ENCODE peak calls at places on chromosomes 11 and 22, in seven cellular contexts. One of them, this sample, is unnamed.

GRCh38 chr22:36068776-36069344 is 40.2 kb upstream of the RBFOX2 start:
- ATAC-seq in T-cell: no peak
- ATAC-seq in Panc1: no peak
- ATAC-seq in stimulated activated naive CD8-positive, alpha-beta T cell treated with anti-CD3 and anti-CD28 coated beads, Interleukin-15, Interleukin-2, amounts not matched to agents 100 U/mL and 50 U/mL, for 24 hours: no peak
- ATAC-seq in activated naive CD8-positive, alpha-beta T cell treated with anti-CD3 and anti-CD28 coated beads, Interleukin-2, amount 10 ng/mL, durations not matched to agents 7 days and 5 days: no peak
- ATAC-seq in IMR-90: no peak
- ATAC-seq in activated T-cell treated with anti-CD3 and anti-CD28 coated beads, Interleukin-2, amount 50 U/mL, for 4 hours: no peak
- ATAC-seq in this sample: no peak

GRCh38 chr11:130766650-130767297 is 149.5 kb downstream of the SNX19 start:
- ATAC-seq in activated T-cell treated with anti-CD3 and anti-CD28 coated beads, Interleukin-2, amount 50 U/mL, for 4 hours: no peak
- ATAC-seq in Panc1: no peak
- ATAC-seq in T-cell: no peak
- ATAC-seq in IMR-90: no peak
- ATAC-seq in stimulated activated naive CD8-positive, alpha-beta T cell treated with anti-CD3 and anti-CD28 coated beads, Interleukin-15, Interleukin-2, amounts not matched to agents 100 U/mL and 50 U/mL, for 24 hours: no peak
- ATAC-seq in activated naive CD8-positive, alpha-beta T cell treated with anti-CD3 and anti-CD28 coated beads, Interleukin-2, amount 10 ng/mL, durations not matched to agents 7 days and 5 days: no peak
- ATAC-seq in this sample: no peak

GRCh38 chr22:27504854-27505253 is 296.7 kb downstream of the MN1 start:
- ATAC-seq in activated T-cell treated with anti-CD3 and anti-CD28 coated beads, Interleukin-2, amount 50 U/mL, for 4 hours: no peak
- ATAC-seq in T-cell: no peak
- ATAC-seq in stimulated activated naive CD8-positive, alpha-beta T cell treated with anti-CD3 and anti-CD28 coated beads, Interleukin-15, Interleukin-2, amounts not matched to agents 100 U/mL and 50 U/mL, for 24 hours: no peak
- ATAC-seq in activated naive CD8-positive, alpha-beta T cell treated with anti-CD3 and anti-CD28 coated beads, Interleukin-2, amount 10 ng/mL, durations not matched to agents 7 days and 5 days: no peak
- ATAC-seq in IMR-90: no peak
- ATAC-seq in Panc1: no peak
- ATAC-seq in this sample: no peak

GRCh38 chr22:21933413-21933812 is 19.2 kb downstream of the PPM1F start:
- ATAC-seq in activated naive CD8-positive, alpha-beta T cell treated with anti-CD3 and anti-CD28 coated beads, Interleukin-2, amount 10 ng/mL, durations not matched to agents 7 days and 5 days: no peak
- ATAC-seq in IMR-90: no peak
- ATAC-seq in Panc1: no peak
- ATAC-seq in stimulated activated naive CD8-positive, alpha-beta T cell treated with anti-CD3 and anti-CD28 coated beads, Interleukin-15, Interleukin-2, amounts not matched to agents 100 U/mL and 50 U/mL, for 24 hours: no peak
- ATAC-seq in T-cell: no peak
- ATAC-seq in activated T-cell treated with anti-CD3 and anti-CD28 coated beads, Interleukin-2, amount 50 U/mL, for 4 hours: no peak
- ATAC-seq in this sample: no peak

GRCh38 chr11:103483996-103484395 is 374.8 kb downstream of the DYNC2H1 start:
- ATAC-seq in T-cell: no peak
- ATAC-seq in activated T-cell treated with anti-CD3 and anti-CD28 coated beads, Interleukin-2, amount 50 U/mL, for 4 hours: no peak
- ATAC-seq in activated naive CD8-positive, alpha-beta T cell treated with anti-CD3 and anti-CD28 coated beads, Interleukin-2, amount 10 ng/mL, durations not matched to agents 7 days and 5 days: no peak
- ATAC-seq in IMR-90: peak; percentile 48
- ATAC-seq in stimulated activated naive CD8-positive, alpha-beta T cell treated with anti-CD3 and anti-CD28 coated beads, Interleukin-15, Interleukin-2, amounts not matched to agents 100 U/mL and 50 U/mL, for 24 hours: no peak
- ATAC-seq in Panc1: no peak
- ATAC-seq in this sample: no peak

GRCh38 chr11:61910473-61911123 is 6.8 kb downstream of the RAB3IL1 start:
- ATAC-seq in stimulated activated naive CD8-positive, alpha-beta T cell treated with anti-CD3 and anti-CD28 coated beads, Interleukin-15, Interleukin-2, amounts not matched to agents 100 U/mL and 50 U/mL, for 24 hours: no peak
- ATAC-seq in Panc1: no peak
- ATAC-seq in activated naive CD8-positive, alpha-beta T cell treated with anti-CD3 and anti-CD28 coated beads, Interleukin-2, amount 10 ng/mL, durations not matched to agents 7 days and 5 days: no peak
- ATAC-seq in T-cell: no peak
- ATAC-seq in IMR-90: no peak
- ATAC-seq in activated T-cell treated with anti-CD3 and anti-CD28 coated beads, Interleukin-2, amount 50 U/mL, for 4 hours: no peak
- ATAC-seq in this sample: no peak

GRCh38 chr22:22866381-22867111 is 21.1 kb upstream of the IGLL5 start:
- ATAC-seq in stimulated activated naive CD8-positive, alpha-beta T cell treated with anti-CD3 and anti-CD28 coated beads, Interleukin-15, Interleukin-2, amounts not matched to agents 100 U/mL and 50 U/mL, for 24 hours: no peak
- ATAC-seq in activated naive CD8-positive, alpha-beta T cell treated with anti-CD3 and anti-CD28 coated beads, Interleukin-2, amount 10 ng/mL, durations not matched to agents 7 days and 5 days: no peak
- ATAC-seq in T-cell: no peak
- ATAC-seq in IMR-90: no peak
- ATAC-seq in Panc1: no peak
- ATAC-seq in activated T-cell treated with anti-CD3 and anti-CD28 coated beads, Interleukin-2, amount 50 U/mL, for 4 hours: no peak
- ATAC-seq in this sample: no peak

GRCh38 chr11:35340715-35341114 is 78.6 kb downstream of the SLC1A2 start:
- ATAC-seq in activated naive CD8-positive, alpha-beta T cell treated with anti-CD3 and anti-CD28 coated beads, Interleukin-2, amount 10 ng/mL, durations not matched to agents 7 days and 5 days: no peak
- ATAC-seq in Panc1: no peak
- ATAC-seq in stimulated activated naive CD8-positive, alpha-beta T cell treated with anti-CD3 and anti-CD28 coated beads, Interleukin-15, Interleukin-2, amounts not matched to agents 100 U/mL and 50 U/mL, for 24 hours: no peak
- ATAC-seq in T-cell: no peak
- ATAC-seq in activated T-cell treated with anti-CD3 and anti-CD28 coated beads, Interleukin-2, amount 50 U/mL, for 4 hours: no peak
- ATAC-seq in IMR-90: no peak
- ATAC-seq in this sample: no peak

GRCh38 chr11:70860855-70861254 is 391.5 kb downstream of the SHANK2 start:
- ATAC-seq in stimulated activated naive CD8-positive, alpha-beta T cell treated with anti-CD3 and anti-CD28 coated beads, Interleukin-15, Interleukin-2, amounts not matched to agents 100 U/mL and 50 U/mL, for 24 hours: no peak
- ATAC-seq in T-cell: no peak
- ATAC-seq in activated naive CD8-positive, alpha-beta T cell treated with anti-CD3 and anti-CD28 coated beads, Interleukin-2, amount 10 ng/mL, durations not matched to agents 7 days and 5 days: no peak
- ATAC-seq in activated T-cell treated with anti-CD3 and anti-CD28 coated beads, Interleukin-2, amount 50 U/mL, for 4 hours: no peak
- ATAC-seq in Panc1: no peak
- ATAC-seq in IMR-90: no peak
- ATAC-seq in this sample: no peak

GRCh38 chr11:16603890-16604783 is 134.3 kb upstream of the C11orf58 start:
- ATAC-seq in Panc1: peak; percentile 52
- ATAC-seq in activated naive CD8-positive, alpha-beta T cell treated with anti-CD3 and anti-CD28 coated beads, Interleukin-2, amount 10 ng/mL, durations not matched to agents 7 days and 5 days: no peak
- ATAC-seq in IMR-90: peak; percentile 33
- ATAC-seq in T-cell: no peak
- ATAC-seq in activated T-cell treated with anti-CD3 and anti-CD28 coated beads, Interleukin-2, amount 50 U/mL, for 4 hours: no peak
- ATAC-seq in stimulated activated naive CD8-positive, alpha-beta T cell treated with anti-CD3 and anti-CD28 coated beads, Interleukin-15, Interleukin-2, amounts not matched to agents 100 U/mL and 50 U/mL, for 24 hours: no peak
- ATAC-seq in this sample: no peak

GRCh38 chr11:32594272-32594671 is 10.6 kb downstream of the EIF3M start:
- ATAC-seq in activated naive CD8-positive, alpha-beta T cell treated with anti-CD3 and anti-CD28 coated beads, Interleukin-2, amount 10 ng/mL, durations not matched to agents 7 days and 5 days: no peak
- ATAC-seq in activated T-cell treated with anti-CD3 and anti-CD28 coated beads, Interleukin-2, amount 50 U/mL, for 4 hours: no peak
- ATAC-seq in Panc1: no peak
- ATAC-seq in T-cell: no peak
- ATAC-seq in IMR-90: no peak
- ATAC-seq in stimulated activated naive CD8-positive, alpha-beta T cell treated with anti-CD3 and anti-CD28 coated beads, Interleukin-15, Interleukin-2, amounts not matched to agents 100 U/mL and 50 U/mL, for 24 hours: no peak
- ATAC-seq in this sample: no peak

GRCh38 chr11:1520209-1520986 is 33.8 kb upstream of the MOB2 start:
- ATAC-seq in IMR-90: no peak
- ATAC-seq in activated T-cell treated with anti-CD3 and anti-CD28 coated beads, Interleukin-2, amount 50 U/mL, for 4 hours: no peak
- ATAC-seq in T-cell: no peak
- ATAC-seq in stimulated activated naive CD8-positive, alpha-beta T cell treated with anti-CD3 and anti-CD28 coated beads, Interleukin-15, Interleukin-2, amounts not matched to agents 100 U/mL and 50 U/mL, for 24 hours: no peak
- ATAC-seq in activated naive CD8-positive, alpha-beta T cell treated with anti-CD3 and anti-CD28 coated beads, Interleukin-2, amount 10 ng/mL, durations not matched to agents 7 days and 5 days: no peak
- ATAC-seq in Panc1: no peak
- ATAC-seq in this sample: no peak

GRCh38 chr11:1134848-1135445 is 22.8 kb upstream of the MUC5AC start:
- ATAC-seq in Panc1: no peak
- ATAC-seq in stimulated activated naive CD8-positive, alpha-beta T cell treated with anti-CD3 and anti-CD28 coated beads, Interleukin-15, Interleukin-2, amounts not matched to agents 100 U/mL and 50 U/mL, for 24 hours: no peak
- ATAC-seq in IMR-90: no peak
- ATAC-seq in activated naive CD8-positive, alpha-beta T cell treated with anti-CD3 and anti-CD28 coated beads, Interleukin-2, amount 10 ng/mL, durations not matched to agents 7 days and 5 days: no peak
- ATAC-seq in activated T-cell treated with anti-CD3 and anti-CD28 coated beads, Interleukin-2, amount 50 U/mL, for 4 hours: no peak
- ATAC-seq in T-cell: no peak
- ATAC-seq in this sample: no peak

GRCh38 chr11:7422544-7423331 is 62.6 kb upstream of the OLFML1 start:
- ATAC-seq in Panc1: peak; percentile 46
- ATAC-seq in activated T-cell treated with anti-CD3 and anti-CD28 coated beads, Interleukin-2, amount 50 U/mL, for 4 hours: no peak
- ATAC-seq in IMR-90: no peak
- ATAC-seq in stimulated activated naive CD8-positive, alpha-beta T cell treated with anti-CD3 and anti-CD28 coated beads, Interleukin-15, Interleukin-2, amounts not matched to agents 100 U/mL and 50 U/mL, for 24 hours: peak; percentile 65
- ATAC-seq in activated naive CD8-positive, alpha-beta T cell treated with anti-CD3 and anti-CD28 coated beads, Interleukin-2, amount 10 ng/mL, durations not matched to agents 7 days and 5 days: peak; percentile 56
- ATAC-seq in T-cell: peak; percentile 60
- ATAC-seq in this sample: peak; percentile 72

GRCh38 chr22:42316988-42317387 is 46.5 kb upstream of the TCF20 start:
- ATAC-seq in T-cell: peak; percentile 84
- ATAC-seq in activated T-cell treated with anti-CD3 and anti-CD28 coated beads, Interleukin-2, amount 50 U/mL, for 4 hours: peak; percentile 97
- ATAC-seq in IMR-90: no peak
- ATAC-seq in stimulated activated naive CD8-positive, alpha-beta T cell treated with anti-CD3 and anti-CD28 coated beads, Interleukin-15, Interleukin-2, amounts not matched to agents 100 U/mL and 50 U/mL, for 24 hours: peak; percentile 91
- ATAC-seq in Panc1: no peak
- ATAC-seq in activated naive CD8-positive, alpha-beta T cell treated with anti-CD3 and anti-CD28 coated beads, Interleukin-2, amount 10 ng/mL, durations not matched to agents 7 days and 5 days: peak; percentile 62
- ATAC-seq in this sample: peak; percentile 96

GRCh38 chr22:38313384-38313955 is 3.8 kb downstream of the CSNK1E start:
- ATAC-seq in IMR-90: peak; percentile 22
- ATAC-seq in T-cell: no peak
- ATAC-seq in stimulated activated naive CD8-positive, alpha-beta T cell treated with anti-CD3 and anti-CD28 coated beads, Interleukin-15, Interleukin-2, amounts not matched to agents 100 U/mL and 50 U/mL, for 24 hours: no peak
- ATAC-seq in Panc1: no peak
- ATAC-seq in activated naive CD8-positive, alpha-beta T cell treated with anti-CD3 and anti-CD28 coated beads, Interleukin-2, amount 10 ng/mL, durations not matched to agents 7 days and 5 days: no peak
- ATAC-seq in activated T-cell treated with anti-CD3 and anti-CD28 coated beads, Interleukin-2, amount 50 U/mL, for 4 hours: no peak
- ATAC-seq in this sample: peak; percentile 20

GRCh38 chr11:2212411-2213251 is 41.0 kb upstream of the TH start:
- ATAC-seq in T-cell: no peak
- ATAC-seq in activated naive CD8-positive, alpha-beta T cell treated with anti-CD3 and anti-CD28 coated beads, Interleukin-2, amount 10 ng/mL, durations not matched to agents 7 days and 5 days: no peak
- ATAC-seq in IMR-90: no peak
- ATAC-seq in stimulated activated naive CD8-positive, alpha-beta T cell treated with anti-CD3 and anti-CD28 coated beads, Interleukin-15, Interleukin-2, amounts not matched to agents 100 U/mL and 50 U/mL, for 24 hours: no peak
- ATAC-seq in activated T-cell treated with anti-CD3 and anti-CD28 coated beads, Interleukin-2, amount 50 U/mL, for 4 hours: no peak
- ATAC-seq in Panc1: no peak
- ATAC-seq in this sample: no peak

GRCh38 chr11:68446046-68446725 is 14.4 kb upstream of the PPP6R3 start:
- ATAC-seq in stimulated activated naive CD8-positive, alpha-beta T cell treated with anti-CD3 and anti-CD28 coated beads, Interleukin-15, Interleukin-2, amounts not matched to agents 100 U/mL and 50 U/mL, for 24 hours: no peak
- ATAC-seq in IMR-90: no peak
- ATAC-seq in T-cell: no peak
- ATAC-seq in activated T-cell treated with anti-CD3 and anti-CD28 coated beads, Interleukin-2, amount 50 U/mL, for 4 hours: no peak
- ATAC-seq in activated naive CD8-positive, alpha-beta T cell treated with anti-CD3 and anti-CD28 coated beads, Interleukin-2, amount 10 ng/mL, durations not matched to agents 7 days and 5 days: no peak
- ATAC-seq in Panc1: peak; percentile 7
- ATAC-seq in this sample: no peak

GRCh38 chr11:133553885-133554586 is 21.7 kb upstream of the OPCML start:
- ATAC-seq in IMR-90: no peak
- ATAC-seq in Panc1: no peak
- ATAC-seq in T-cell: no peak
- ATAC-seq in activated naive CD8-positive, alpha-beta T cell treated with anti-CD3 and anti-CD28 coated beads, Interleukin-2, amount 10 ng/mL, durations not matched to agents 7 days and 5 days: no peak
- ATAC-seq in stimulated activated naive CD8-positive, alpha-beta T cell treated with anti-CD3 and anti-CD28 coated beads, Interleukin-15, Interleukin-2, amounts not matched to agents 100 U/mL and 50 U/mL, for 24 hours: no peak
- ATAC-seq in activated T-cell treated with anti-CD3 and anti-CD28 coated beads, Interleukin-2, amount 50 U/mL, for 4 hours: no peak
- ATAC-seq in this sample: no peak

GRCh38 chr11:71101606-71102005 is 150.8 kb downstream of the SHANK2 start:
- ATAC-seq in Panc1: no peak
- ATAC-seq in activated T-cell treated with anti-CD3 and anti-CD28 coated beads, Interleukin-2, amount 50 U/mL, for 4 hours: no peak
- ATAC-seq in activated naive CD8-positive, alpha-beta T cell treated with anti-CD3 and anti-CD28 coated beads, Interleukin-2, amount 10 ng/mL, durations not matched to agents 7 days and 5 days: no peak
- ATAC-seq in T-cell: no peak
- ATAC-seq in IMR-90: no peak
- ATAC-seq in stimulated activated naive CD8-positive, alpha-beta T cell treated with anti-CD3 and anti-CD28 coated beads, Interleukin-15, Interleukin-2, amounts not matched to agents 100 U/mL and 50 U/mL, for 24 hours: no peak
- ATAC-seq in this sample: no peak

GRCh38 chr11:15490535-15490934 is 375.8 kb downstream of the INSC start:
- ATAC-seq in T-cell: no peak
- ATAC-seq in stimulated activated naive CD8-positive, alpha-beta T cell treated with anti-CD3 and anti-CD28 coated beads, Interleukin-15, Interleukin-2, amounts not matched to agents 100 U/mL and 50 U/mL, for 24 hours: no peak
- ATAC-seq in activated naive CD8-positive, alpha-beta T cell treated with anti-CD3 and anti-CD28 coated beads, Interleukin-2, amount 10 ng/mL, durations not matched to agents 7 days and 5 days: no peak
- ATAC-seq in Panc1: no peak
- ATAC-seq in IMR-90: no peak
- ATAC-seq in activated T-cell treated with anti-CD3 and anti-CD28 coated beads, Interleukin-2, amount 50 U/mL, for 4 hours: no peak
- ATAC-seq in this sample: no peak

This sample was measured in activated T-helper 17 cell treated with anti-CD3 and anti-CD28 coated beads, Interleukin-2, amount 50 U/mL, for 72 hours.